ENCODE peak calls at places on chromosomes 4 and X, in seven cellular contexts. R is mesenchymal stem cell; Q is A549; T is GM23338; L is CD8-positive, alpha-beta memory T cell; J is prostate gland; D is neural progenitor cell. N is an unnamed sample.

GRCh38 chrX:94751611-94752010 is 1077.6 kb downstream of the FAM133A start:
- DNase-seq in R (no peak), Q (no peak), T (peak), L (no peak), J (no peak), D (peak), N (no peak)

GRCh38 chr4:15562623-15563022 is 92.5 kb downstream of the FBXL5 start:
- DNase-seq in R (no peak), Q (no peak), T (no peak), L (no peak), J (no peak), D (no peak), N (no peak)

GRCh38 chr4:15951781-15952180 is 11.2 kb downstream of the FGFBP2 start:
- DNase-seq in R (no peak), Q (no peak), T (no peak), L (no peak), J (no peak), D (no peak), N (no peak)

GRCh38 chr4:77818077-77818666 is 996 bp downstream of the CNOT6L start:
- DNase-seq in R (peak), Q (peak), T (peak), L (peak), J (peak), D (peak), N (peak)

GRCh38 chrX:18194688-18195087 is 26.0 kb downstream of the BEND2 start:
- DNase-seq in R (no peak), Q (no peak), T (no peak), L (no peak), J (no peak), D (no peak), N (no peak)

GRCh38 chr4:1754336-1754735 is 33.0 kb downstream of the TACC3 start:
- DNase-seq in R (no peak), Q (no peak), T (no peak), L (no peak), J (no peak), D (no peak), N (no peak)

GRCh38 chr4:98203406-98204235 is 57.6 kb upstream of the RAP1GDS1 start:
- DNase-seq in R (no peak), Q (no peak), T (peak), L (no peak), J (no peak), D (no peak), N (no peak)

GRCh38 chrX:107135076-107135964 is 16.7 kb upstream of the RBM41 start:
- DNase-seq in R (peak), Q (peak), T (no peak), L (no peak), J (no peak), D (no peak), N (peak)

GRCh38 chrX:38154818-38155217 is 65.9 kb downstream of the SRPX start:
- DNase-seq in R (no peak), Q (no peak), T (no peak), L (no peak), J (no peak), D (no peak), N (no peak)

GRCh38 chr4:179110816-179111215 is 1668.6 kb upstream of the AGA start:
- DNase-seq in R (no peak), Q (no peak), T (no peak), L (no peak), J (no peak), D (no peak), N (no peak)

GRCh38 chr4:158496030-158496741 is 25.5 kb upstream of the RXFP1 start:
- DNase-seq in R (no peak), Q (peak), T (peak), L (no peak), J (no peak), D (peak), N (peak)

GRCh38 chr4:153535735-153536494 is 69.8 kb downstream of the TMEM131L start:
- DNase-seq in R (peak), Q (no peak), T (peak), L (no peak), J (no peak), D (peak), N (no peak)

GRCh38 chrX:29468911-29469494 is 746.4 kb upstream of the MAGEB2 start:
- DNase-seq in R (no peak), Q (no peak), T (no peak), L (no peak), J (no peak), D (no peak), N (no peak)

GRCh38 chr4:158710814-158711213 is 12.4 kb downstream of the PPID start:
- DNase-seq in R (peak), Q (no peak), T (no peak), L (no peak), J (no peak), D (no peak), N (no peak)

GRCh38 chr4:119841361-119841760 is 212.8 kb upstream of the PDE5A start:
- DNase-seq in R (no peak), Q (no peak), T (no peak), L (no peak), J (no peak), D (no peak), N (no peak)

GRCh38 chrX:106168107-106168506 is at the start of gene PWWP3B:
- DNase-seq in R (peak), Q (no peak), T (peak), L (no peak), J (peak), D (peak), N (peak)

GRCh38 chr4:144355809-144356757 is 215.6 kb upstream of the GYPA start:
- DNase-seq in R (peak), Q (peak), T (peak), L (no peak), J (no peak), D (peak), N (peak)

GRCh38 chr4:29805245-29805644 is 914.9 kb upstream of the PCDH7 start:
- DNase-seq in R (peak), Q (no peak), T (peak), L (no peak), J (no peak), D (peak), N (no peak)

GRCh38 chrX:123818243-123818642 is 41.6 kb upstream of the XIAP start:
- DNase-seq in R (peak), Q (peak), T (no peak), L (no peak), J (no peak), D (no peak), N (no peak)

GRCh38 chr4:139189417-139189749 is 12.4 kb upstream of the ELF2 start:
- DNase-seq in R (no peak), Q (no peak), T (no peak), L (no peak), J (no peak), D (no peak), N (no peak)

GRCh38 chr4:77579406-77580076 is 26.1 kb upstream of the CXCL13 start:
- DNase-seq in R (peak), Q (peak), T (no peak), L (no peak), J (no peak), D (no peak), N (peak)

GRCh38 chr4:38308728-38309315 is 348.6 kb downstream of the PTTG2 start:
- DNase-seq in R (peak), Q (no peak), T (no peak), L (no peak), J (no peak), D (no peak), N (peak)

GRCh38 chr4:6732441-6733357 is 16.7 kb downstream of the BLOC1S4 start:
- DNase-seq in R (peak), Q (peak), T (no peak), L (no peak), J (no peak), D (no peak), N (peak)

GRCh38 chrX:43469391-43470054 is 186.6 kb upstream of the MAOA start:
- DNase-seq in R (no peak), Q (no peak), T (no peak), L (no peak), J (no peak), D (no peak), N (no peak)

GRCh38 chrX:39877919-39878318 is 219.8 kb downstream of the BCOR start:
- DNase-seq in R (no peak), Q (no peak), T (peak), L (no peak), J (no peak), D (peak), N (no peak)

GRCh38 chr4:110371016-110371795 is 104.7 kb upstream of the ENPEP start:
- DNase-seq in R (peak), Q (no peak), T (no peak), L (no peak), J (no peak), D (no peak), N (no peak)

GRCh38 chr4:158484173-158484885 is 37.4 kb upstream of the RXFP1 start:
- DNase-seq in R (no peak), Q (no peak), T (no peak), L (no peak), J (no peak), D (no peak), N (no peak)

GRCh38 chrX:132676561-132677186 is 187.8 kb upstream of the MBNL3 start:
- DNase-seq in R (no peak), Q (no peak), T (peak), L (no peak), J (no peak), D (peak), N (no peak)

GRCh38 chr4:33262809-33263208 is 2542.6 kb downstream of the PCDH7 start:
- DNase-seq in R (peak), Q (peak), T (no peak), L (no peak), J (no peak), D (no peak), N (no peak)

GRCh38 chr4:152357206-152357605 is 178.7 kb downstream of the FBXW7 start:
- DNase-seq in R (peak), Q (no peak), T (no peak), L (no peak), J (no peak), D (no peak), N (no peak)

GRCh38 chrX:147119088-147119487 is 304.5 kb upstream of the CXorf51A start:
- DNase-seq in R (no peak), Q (no peak), T (no peak), L (no peak), J (no peak), D (no peak), N (no peak)

GRCh38 chr4:36753048-36753447 is 471.6 kb downstream of the DTHD1 start:
- DNase-seq in R (no peak), Q (no peak), T (no peak), L (no peak), J (no peak), D (no peak), N (no peak)

GRCh38 chrX:48960291-48960690 is 2.9 kb upstream of the OTUD5 start:
- DNase-seq in R (no peak), Q (no peak), T (no peak), L (no peak), J (no peak), D (no peak), N (no peak)

GRCh38 chrX:12245650-12246645 is 107.7 kb downstream of the FRMPD4 start:
- DNase-seq in R (peak), Q (no peak), T (no peak), L (no peak), J (no peak), D (no peak), N (no peak)

GRCh38 chrX:106957856-106958255 is 37.7 kb downstream of the CLDN2 start:
- DNase-seq in R (no peak), Q (no peak), T (no peak), L (no peak), J (no peak), D (no peak), N (no peak)

GRCh38 chr4:102665527-102665926 is 95.2 kb downstream of the MANBA start:
- DNase-seq in R (no peak), Q (no peak), T (no peak), L (no peak), J (no peak), D (no peak), N (peak)

GRCh38 chr4:53431052-53431451 is 53.6 kb downstream of the FIP1L1 start:
- DNase-seq in R (no peak), Q (no peak), T (no peak), L (no peak), J (no peak), D (no peak), N (no peak)

GRCh38 chr4:176048631-176049030 is 17.0 kb upstream of the WDR17 start:
- DNase-seq in R (no peak), Q (no peak), T (no peak), L (no peak), J (no peak), D (no peak), N (no peak)

GRCh38 chrX:111329370-111329769 is 59.1 kb upstream of the CAPN6 start:
- DNase-seq in R (no peak), Q (no peak), T (no peak), L (no peak), J (no peak), D (no peak), N (no peak)

DNA sequence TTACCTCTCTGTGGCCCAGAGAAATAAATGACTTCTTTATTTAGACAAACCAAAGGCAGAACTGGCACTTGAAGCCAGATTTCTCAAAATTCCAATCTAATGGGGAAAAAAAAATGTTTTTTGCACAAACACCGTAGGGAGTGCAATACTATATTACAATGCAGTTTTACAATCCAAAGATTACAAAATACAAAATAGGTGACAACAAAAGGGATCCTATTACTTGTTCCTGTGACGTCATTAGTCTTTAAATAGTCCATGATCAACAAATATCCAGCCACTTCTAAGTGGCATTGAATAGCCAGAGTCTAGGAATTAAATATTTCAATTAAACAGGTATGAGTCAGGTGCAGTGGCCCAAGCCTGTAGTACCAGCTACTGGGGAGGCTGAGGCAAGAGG is 3.0 kb upstream of the APBB2 start:
- DNase-seq in R (no peak), Q (no peak), T (no peak), L (no peak), J (no peak), D (no peak), N (no peak)
- H3K27ac ChIP-seq in R (no peak), Q (peak), T (peak), L (no peak), J (no peak), D (no peak), N (no peak)

DNA sequence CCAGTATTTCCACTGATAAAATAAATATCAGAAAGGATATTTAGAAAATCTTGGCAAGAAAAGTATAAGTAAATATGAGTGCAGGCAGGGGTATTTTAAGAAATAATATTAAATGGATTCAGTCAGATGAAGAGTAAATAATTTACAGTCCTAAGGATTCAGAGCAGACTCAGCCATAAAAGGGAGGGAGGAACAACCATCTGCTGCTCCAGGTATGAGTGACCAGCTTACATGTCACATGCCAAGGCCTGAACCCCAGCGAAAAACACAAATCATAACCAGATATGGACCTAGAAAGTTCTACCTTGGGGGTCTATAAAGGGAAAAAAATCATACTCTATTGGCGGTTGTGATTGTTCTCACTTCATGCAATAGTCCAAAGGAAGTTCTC is 166.8 kb downstream of the COL4A6 start:
- DNase-seq in R (no peak), Q (no peak), T (no peak), L (no peak), J (no peak), D (no peak), N (no peak)
- H3K27ac ChIP-seq in R (peak), Q (no peak), T (no peak), L (no peak), J (peak), D (no peak), N (no peak)

GRCh38 chrX:23784487-23785301 is 1.7 kb downstream of the SAT1 start:
- DNase-seq in R (peak), Q (no peak), T (no peak), L (no peak), J (no peak), D (no peak), N (peak)
- H3K27ac ChIP-seq in R (peak), Q (peak), T (no peak), L (peak), J (peak), D (no peak), N (no peak)

GRCh38 chr4:141713771-141714445 is 77.5 kb downstream of the IL15 start:
- DNase-seq in R (peak), Q (peak), T (peak), L (no peak), J (no peak), D (no peak), N (peak)
- H3K27ac ChIP-seq in R (peak), Q (peak), T (no peak), L (no peak), J (no peak), D (no peak), N (no peak)

DNA sequence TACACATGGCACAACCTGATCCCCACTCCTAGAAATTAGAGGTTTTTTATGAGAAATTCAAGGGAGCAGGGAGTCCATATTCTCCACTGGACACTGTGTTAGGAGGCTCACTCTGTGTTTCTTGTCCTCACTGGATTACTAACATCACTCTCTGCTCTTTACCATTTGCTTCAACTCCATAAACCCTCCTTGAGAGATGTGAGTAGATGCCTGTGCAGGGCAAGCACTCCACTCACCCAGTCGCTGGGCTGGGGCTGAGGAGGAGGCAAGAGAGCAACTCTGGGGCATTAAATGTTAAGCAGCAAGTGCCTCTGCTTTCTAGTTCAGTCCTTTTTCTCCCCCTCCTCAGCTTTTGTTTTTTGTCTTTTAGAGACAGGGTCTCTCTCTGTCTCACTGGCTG is 115.1 kb downstream of the LARP7 start:
- DNase-seq in R (no peak), Q (no peak), T (no peak), L (no peak), J (no peak), D (peak), N (no peak)
- H3K27ac ChIP-seq in R (no peak), Q (no peak), T (peak), L (no peak), J (no peak), D (peak), N (no peak)

GRCh38 chr4:8259743-8260430 is 9.7 kb upstream of the HTRA3 start:
- DNase-seq in R (no peak), Q (no peak), T (no peak), L (no peak), J (no peak), D (no peak), N (no peak)
- H3K27ac ChIP-seq in R (no peak), Q (peak), T (no peak), L (no peak), J (no peak), D (no peak), N (no peak)

GRCh38 chrX:115018040-115018647 is 728 bp upstream of the IL13RA2 start:
- DNase-seq in R (no peak), Q (no peak), T (peak), L (no peak), J (no peak), D (peak), N (no peak)
- H3K27ac ChIP-seq in R (no peak), Q (no peak), T (no peak), L (no peak), J (no peak), D (no peak), N (no peak)

GRCh38 chrX:101676571-101676970 is 16.9 kb upstream of the ARMCX2 start:
- DNase-seq in R (no peak), Q (no peak), T (no peak), L (no peak), J (no peak), D (no peak), N (no peak)
- H3K27ac ChIP-seq in R (no peak), Q (no peak), T (no peak), L (no peak), J (no peak), D (no peak), N (no peak)

GRCh38 chr4:123546661-123547060 is 150.1 kb downstream of the SPRY1 start:
- DNase-seq in R (no peak), Q (no peak), T (peak), L (no peak), J (no peak), D (no peak), N (no peak)
- H3K27ac ChIP-seq in R (no peak), Q (peak), T (peak), L (no peak), J (peak), D (no peak), N (peak)

N was measured in RWPE1.